ENCODE peak calls at places on chromosomes 7 and 10, in nine cellular contexts. J is colonic mucosa; O is dorsolateral prefrontal cortex; F is fibroblast of lung; H is B cell; R is hepatocyte; C is nephron progenitor cell; N is CD8-positive, alpha-beta T cell; V is GM20000. G is an unnamed sample.

GRCh38 chr7:134941185-134941900 is 45.0 kb upstream of the AGBL3 start:
- DNase-seq in J (no peak), O (no peak), F (peak; percentile 44), H (no peak), R (peak; percentile 71), C (no peak), N (no peak), V (no peak), G (no peak)

GRCh38 chr7:111756687-111757178 is 194.4 kb upstream of the IMMP2L start:
- DNase-seq in J (peak; percentile 30), O (peak; percentile 87), F (peak; percentile 87), H (no peak), R (peak; percentile 51), C (peak; percentile 46), N (no peak), V (no peak), G (no peak)

GRCh38 chr7:73669316-73669715 is 1.7 kb downstream of the VPS37D start:
- DNase-seq in J (no peak), O (no peak), F (no peak), H (no peak), R (no peak), C (no peak), N (no peak), V (peak; percentile 24), G (no peak)

GRCh38 chr7:100034871-100035510 is 14.6 kb upstream of the ZSCAN21 start:
- DNase-seq in J (no peak), O (no peak), F (peak; percentile 89), H (no peak), R (no peak), C (no peak), N (no peak), V (no peak), G (no peak)

GRCh38 chr7:150854066-150855000 is 2.0 kb downstream of the AOC1 start:
- DNase-seq in J (no peak), O (no peak), F (no peak), H (no peak), R (no peak), C (no peak), N (no peak), V (no peak), G (no peak)

GRCh38 chr7:47088329-47089067 is 493.4 kb downstream of the TNS3 start:
- DNase-seq in J (peak; percentile 37), O (peak; percentile 71), F (peak; percentile 71), H (peak; percentile 39), R (peak; percentile 82), C (peak; percentile 69), N (no peak), V (peak; percentile 45), G (peak; percentile 29)

GRCh38 chr10:73887038-73888015 is 13.0 kb upstream of the CAMK2G start:
- DNase-seq in J (peak; percentile 66), O (peak; percentile 76), F (peak; percentile 95), H (no peak), R (peak; percentile 85), C (no peak), N (no peak), V (no peak), G (no peak)

GRCh38 chr7:77403957-77404356 is 12.2 kb downstream of the GSAP start:
- DNase-seq in J (no peak), O (no peak), F (no peak), H (no peak), R (no peak), C (no peak), N (no peak), V (no peak), G (no peak)

GRCh38 chr10:132447446-132448247 is 50.6 kb downstream of the PWWP2B start:
- DNase-seq in J (peak; percentile 72), O (no peak), F (peak; percentile 71), H (peak; percentile 80), R (peak; percentile 80), C (peak; percentile 35), N (peak; percentile 61), V (peak; percentile 56), G (no peak)

GRCh38 chr7:30988346-30989005 is 24.7 kb downstream of the GHRHR start:
- DNase-seq in J (peak; percentile 65), O (peak; percentile 71), F (no peak), H (no peak), R (peak; percentile 51), C (no peak), N (no peak), V (no peak), G (no peak)

GRCh38 chr7:8092140-8092539 is 123.5 kb downstream of the GLCCI1 start:
- DNase-seq in J (no peak), O (no peak), F (no peak), H (no peak), R (no peak), C (no peak), N (no peak), V (no peak), G (no peak)

GRCh38 chr7:155684546-155684945 is 40.1 kb downstream of the RBM33 start:
- DNase-seq in J (no peak), O (no peak), F (no peak), H (no peak), R (no peak), C (no peak), N (no peak), V (no peak), G (no peak)

GRCh38 chr7:20249924-20250323 is 32.7 kb upstream of the MACC1 start:
- DNase-seq in J (no peak), O (no peak), F (no peak), H (no peak), R (no peak), C (no peak), N (no peak), V (no peak), G (no peak)

DNA sequence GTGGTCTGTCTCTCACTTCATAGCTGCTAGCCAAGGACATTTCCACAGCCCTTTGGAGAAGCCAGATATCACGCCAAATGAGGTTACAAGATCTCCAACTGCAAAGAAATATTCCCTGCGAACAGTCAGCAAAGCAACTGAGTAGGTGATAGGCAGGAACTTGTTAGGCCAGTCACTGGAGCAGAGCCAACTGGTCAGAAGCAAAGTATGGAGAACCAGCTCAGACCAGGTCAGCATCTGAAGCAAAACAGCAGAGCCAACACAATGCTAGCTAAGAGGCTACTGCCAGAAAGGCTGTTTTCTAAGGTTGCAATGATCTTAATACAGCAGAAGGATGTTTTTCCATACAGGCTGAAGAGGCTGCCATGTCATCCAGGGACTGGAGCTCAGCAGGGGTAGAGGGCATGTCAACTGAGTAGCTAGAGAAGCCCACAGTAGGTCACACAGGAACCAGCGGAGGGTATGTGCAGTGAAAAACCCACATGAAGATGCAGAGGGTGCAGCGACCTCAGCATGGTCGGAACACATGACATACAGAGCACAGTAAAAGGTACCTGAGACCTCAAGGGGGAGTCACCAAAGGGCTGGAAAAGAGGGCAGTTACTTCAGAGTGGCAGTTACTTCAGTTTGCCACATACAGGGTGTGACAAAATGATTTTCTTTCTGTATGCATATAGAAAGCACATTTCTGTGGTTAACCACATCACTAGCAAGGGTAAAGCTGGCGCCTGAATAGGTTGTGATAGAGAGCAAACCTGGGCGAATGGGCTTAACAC is 8.9 kb downstream of the SEC31B start:
- DNase-seq in J (no peak), O (no peak), F (no peak), H (no peak), R (no peak), C (no peak), N (peak; percentile 37), V (no peak), G (no peak)
- TF ChIP-seq CTCF in J (no peak), O (no peak), F (no peak), H (no peak), R (no peak), C (no peak), N (no peak), V (no peak), G (no peak)

GRCh38 chr10:85317827-85318226 is 989.4 kb downstream of the CCSER2 start:
- DNase-seq in J (no peak), O (no peak), F (no peak), H (no peak), R (no peak), C (no peak), N (no peak), V (no peak), G (no peak)
- TF ChIP-seq CTCF in J (no peak), O (peak; percentile 19), F (no peak), H (no peak), R (no peak), C (no peak), N (no peak), V (no peak), G (no peak)

DNA sequence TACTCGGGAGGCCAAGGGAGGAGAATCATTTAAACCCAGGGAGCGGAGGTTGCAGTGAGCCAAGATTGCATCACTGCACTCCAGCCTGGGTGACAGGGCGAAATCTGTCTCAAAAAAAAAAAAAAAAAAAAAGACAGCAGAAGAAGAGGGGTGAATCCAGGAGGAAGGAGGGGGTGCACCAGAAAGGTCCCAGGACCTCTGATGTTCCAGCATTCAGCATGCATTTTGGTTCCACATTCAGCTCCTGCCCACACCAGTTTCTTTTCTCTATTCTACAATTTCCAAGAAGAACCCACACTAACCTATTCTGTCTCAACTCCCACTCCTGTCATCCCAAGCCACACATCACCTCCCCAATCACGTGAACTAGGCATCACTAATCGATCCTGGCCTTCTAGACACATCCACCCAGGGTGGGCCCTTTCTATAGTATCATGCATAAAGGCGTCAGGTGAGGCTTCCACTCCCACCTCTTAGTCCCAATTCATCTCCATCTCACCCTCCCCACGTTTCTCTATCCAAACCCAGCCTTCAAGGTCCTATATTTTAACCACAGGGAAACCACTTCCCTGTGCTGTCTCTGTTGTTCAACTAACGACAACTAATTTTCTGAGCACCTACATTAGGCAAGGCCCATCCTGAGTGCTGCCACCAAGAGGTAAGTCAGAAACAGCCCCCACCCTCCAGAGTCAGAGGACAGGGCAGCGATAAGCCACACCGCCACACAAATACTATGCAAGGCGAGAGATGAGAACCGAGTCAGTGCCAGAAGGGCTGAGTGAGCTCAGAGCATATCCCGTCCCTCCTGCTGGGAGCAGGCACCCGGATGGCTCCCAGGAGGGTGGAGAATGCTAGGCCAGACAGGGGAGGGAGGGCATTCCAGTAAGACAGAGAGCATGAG is 2.2 kb downstream of the ANXA11 start:
- DNase-seq in J (peak; percentile 75), O (no peak), F (peak; percentile 82), H (peak; percentile 69), R (peak; percentile 89), C (peak; percentile 27), N (peak; percentile 45), V (peak; percentile 81), G (no peak)
- TF ChIP-seq CTCF in J (no peak), O (peak; percentile 42), F (peak; percentile 11), H (peak; percentile 42), R (peak; percentile 33), C (no peak), N (peak; percentile 55), V (peak; percentile 39), G (peak; percentile 22)

GRCh38 chr7:16431646-16432424 is 10.5 kb upstream of the CRPPA start:
- DNase-seq in J (peak; percentile 50), O (no peak), F (peak; percentile 53), H (peak; percentile 18), R (peak; percentile 46), C (no peak), N (no peak), V (peak; percentile 44), G (no peak)

GRCh38 chr7:16433568-16434122 is 12.3 kb upstream of the CRPPA start:
- DNase-seq in J (no peak), O (no peak), F (no peak), H (no peak), R (no peak), C (no peak), N (no peak), V (no peak), G (no peak)

GRCh38 chr7:16428672-16429071 is 7.3 kb upstream of the CRPPA start:
- DNase-seq in J (peak; percentile 46), O (no peak), F (peak; percentile 51), H (no peak), R (no peak), C (no peak), N (no peak), V (no peak), G (no peak)

GRCh38 chr7:16430133-16430532 is 8.8 kb upstream of the CRPPA start:
- DNase-seq in J (no peak), O (no peak), F (no peak), H (no peak), R (no peak), C (no peak), N (no peak), V (no peak), G (no peak)

GRCh38 chr7:16432425-16432731 is 11.0 kb upstream of the CRPPA start:
- DNase-seq in J (no peak), O (no peak), F (no peak), H (no peak), R (no peak), C (no peak), N (no peak), V (no peak), G (no peak)
- TF ChIP-seq CTCF in J (no peak), O (peak; percentile 20), F (no peak), H (no peak), R (no peak), C (no peak), N (peak; percentile 5), V (no peak), G (no peak)